ENCODE peak calls at places on chromosome 7, in nine cellular contexts. Z is CD8-positive, alpha-beta T cell; Q is breast epithelium; R is fibroblast of pulmonary artery; B is AG10803; W is LNCaP clone FGC; J is bronchial epithelial cell; S is heart right ventricle; I is kidney epithelial cell. P is an unnamed sample.

GRCh38 chr7:22726345-22726848 is 603 bp upstream of the IL6 start:
- DNase-seq in Z (peak), Q (no peak), R (peak), B (peak), W (peak), J (peak), S (peak), I (peak), P (peak)

GRCh38 chr7:43077732-43078391 is 34.6 kb upstream of the HECW1 start:
- DNase-seq in Z (no peak), Q (no peak), R (peak), B (no peak), W (no peak), J (peak), S (no peak), I (no peak), P (no peak)

GRCh38 chr7:157007470-157008066 is 2.9 kb downstream of the MNX1 start:
- DNase-seq in Z (no peak), Q (no peak), R (no peak), B (no peak), W (peak), J (no peak), S (no peak), I (no peak), P (no peak)

GRCh38 chr7:23893942-23894890 is 184.2 kb downstream of the STK31 start:
- DNase-seq in Z (no peak), Q (no peak), R (peak), B (no peak), W (no peak), J (no peak), S (no peak), I (no peak), P (no peak)

GRCh38 chr7:99768471-99768870 is 15.5 kb downstream of the CYP3A4 start:
- DNase-seq in Z (no peak), Q (no peak), R (no peak), B (no peak), W (no peak), J (no peak), S (no peak), I (no peak), P (no peak)

GRCh38 chr7:48017674-48018073 is 11.2 kb downstream of the SUN3 start:
- DNase-seq in Z (no peak), Q (no peak), R (no peak), B (no peak), W (no peak), J (no peak), S (no peak), I (no peak), P (no peak)

GRCh38 chr7:105130580-105130979 is 116.6 kb downstream of the KMT2E start:
- DNase-seq in Z (no peak), Q (no peak), R (no peak), B (no peak), W (no peak), J (no peak), S (no peak), I (no peak), P (no peak)

GRCh38 chr7:16356241-16356958 is 64.9 kb downstream of the CRPPA start:
- DNase-seq in Z (no peak), Q (no peak), R (peak), B (peak), W (no peak), J (no peak), S (no peak), I (no peak), P (peak)

GRCh38 chr7:74206589-74207120 is 3.2 kb upstream of the LAT2 start:
- DNase-seq in Z (peak), Q (peak), R (peak), B (peak), W (no peak), J (peak), S (peak), I (no peak), P (peak)

GRCh38 chr7:129453510-129454248 is 19.4 kb downstream of the STRIP2 start:
- DNase-seq in Z (no peak), Q (no peak), R (no peak), B (no peak), W (no peak), J (no peak), S (peak), I (no peak), P (no peak)

GRCh38 chr7:20738517-20739481 is 47.9 kb downstream of the SP8 start:
- DNase-seq in Z (no peak), Q (no peak), R (no peak), B (no peak), W (no peak), J (no peak), S (no peak), I (no peak), P (no peak)

GRCh38 chr7:46930336-46930735 is 651.6 kb downstream of the TNS3 start:
- DNase-seq in Z (no peak), Q (no peak), R (peak), B (peak), W (no peak), J (peak), S (no peak), I (peak), P (peak)
- TF ChIP-seq CTCF in Z (no peak), Q (no peak), R (no peak), B (no peak), W (no peak), J (no peak), S (no peak), I (no peak), P (no peak)

GRCh38 chr7:40509301-40509700 is 374.5 kb downstream of the SUGCT start:
- DNase-seq in Z (no peak), Q (no peak), R (no peak), B (no peak), W (no peak), J (no peak), S (no peak), I (no peak), P (no peak)
- H3K4me3 ChIP-seq in Z (no peak), Q (no peak), R (no peak), B (no peak), W (no peak), J (no peak), S (no peak), I (no peak), P (no peak)

GRCh38 chr7:116708248-116708647 is 36.3 kb downstream of the MET start:
- DNase-seq in Z (no peak), Q (no peak), R (no peak), B (peak), W (no peak), J (no peak), S (no peak), I (no peak), P (no peak)
- TF ChIP-seq CTCF in Z (no peak), Q (no peak), R (no peak), B (no peak), W (no peak), J (no peak), S (no peak), I (no peak), P (no peak)

GRCh38 chr7:110071219-110071618 is 1019.7 kb upstream of the LRRN3 start:
- DNase-seq in Z (no peak), Q (no peak), R (no peak), B (no peak), W (no peak), J (no peak), S (no peak), I (no peak), P (no peak)
- H3K4me3 ChIP-seq in Z (no peak), Q (no peak), R (no peak), B (no peak), W (no peak), J (no peak), S (no peak), I (no peak), P (no peak)

DNA sequence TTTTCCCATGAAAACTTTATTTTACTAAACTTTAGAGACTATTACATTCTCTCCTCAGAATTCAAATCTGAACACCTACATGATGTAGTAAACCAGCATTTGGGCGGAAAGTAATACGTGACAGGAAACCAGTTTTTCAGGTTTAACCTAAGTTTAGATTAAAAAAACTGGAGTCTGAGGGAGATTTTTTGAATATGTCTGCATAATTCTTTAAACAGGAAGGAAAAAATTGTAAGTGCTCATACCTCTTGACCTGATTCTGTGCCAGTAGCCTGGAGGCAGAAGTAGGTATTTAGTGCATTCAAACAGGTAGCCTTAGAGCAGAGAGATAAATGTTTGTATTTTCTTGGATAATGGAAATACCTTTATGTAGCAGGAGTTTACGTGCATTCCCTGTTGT is 224.3 kb downstream of the MDFIC start:
- DNase-seq in Z (no peak), Q (no peak), R (no peak), B (no peak), W (no peak), J (peak), S (no peak), I (peak), P (no peak)
- TF ChIP-seq CTCF in Z (no peak), Q (no peak), R (no peak), B (no peak), W (no peak), J (no peak), S (no peak), I (no peak), P (no peak)

GRCh38 chr7:90347759-90348158 is 1.2 kb downstream of the GTPBP10 start:
- DNase-seq in Z (no peak), Q (no peak), R (no peak), B (no peak), W (no peak), J (no peak), S (no peak), I (no peak), P (no peak)

GRCh38 chr7:90345548-90346319 is 782 bp upstream of the GTPBP10 start:
- DNase-seq in Z (no peak), Q (no peak), R (peak), B (peak), W (no peak), J (peak), S (no peak), I (no peak), P (peak)

GRCh38 chr7:90346326-90347125 is at the start of gene GTPBP10:
- DNase-seq in Z (peak), Q (peak), R (peak), B (peak), W (peak), J (peak), S (peak), I (peak), P (peak)

GRCh38 chr7:90349305-90349704 is 2.8 kb downstream of the GTPBP10 start:
- DNase-seq in Z (no peak), Q (no peak), R (no peak), B (no peak), W (no peak), J (no peak), S (no peak), I (no peak), P (no peak)

GRCh38 chr7:90345016-90345415 is 1.5 kb upstream of the GTPBP10 start:
- DNase-seq in Z (no peak), Q (no peak), R (no peak), B (no peak), W (no peak), J (no peak), S (no peak), I (no peak), P (no peak)
- H3K4me3 ChIP-seq in Z (no peak), Q (no peak), R (no peak), B (no peak), W (no peak), J (no peak), S (no peak), I (no peak), P (no peak)